ENCODE peak calls at places on chromosomes 12 and 14, in six cellular contexts. One of them, this sample, is unnamed.

GRCh38 chr12:116141110-116141832 is 136.2 kb downstream of the MED13L start:
- DNase-seq in IMR-90: no peak
- DNase-seq in Panc1: no peak
- DNase-seq in naive thymus-derived CD8-positive, alpha-beta T cell: peak
- DNase-seq in globus pallidus: no peak
- DNase-seq in uterus: no peak
- DNase-seq in this sample: no peak

GRCh38 chr14:96294246-96294645 is 38.2 kb downstream of the BDKRB1 start:
- DNase-seq in IMR-90: no peak
- DNase-seq in globus pallidus: no peak
- DNase-seq in uterus: no peak
- DNase-seq in Panc1: no peak
- DNase-seq in naive thymus-derived CD8-positive, alpha-beta T cell: no peak
- DNase-seq in this sample: no peak

GRCh38 chr12:97672870-97673269 is 210.3 kb downstream of the RMST start:
- DNase-seq in Panc1: no peak
- DNase-seq in naive thymus-derived CD8-positive, alpha-beta T cell: no peak
- DNase-seq in uterus: no peak
- DNase-seq in IMR-90: no peak
- DNase-seq in globus pallidus: no peak
- DNase-seq in this sample: no peak

GRCh38 chr12:2248087-2248900 is 195.5 kb downstream of the CACNA1C start:
- DNase-seq in globus pallidus: no peak
- DNase-seq in Panc1: no peak
- DNase-seq in IMR-90: peak
- DNase-seq in naive thymus-derived CD8-positive, alpha-beta T cell: no peak
- DNase-seq in uterus: no peak
- DNase-seq in this sample: peak

GRCh38 chr12:4810219-4810671 is 90.0 kb downstream of the GALNT8 start:
- DNase-seq in naive thymus-derived CD8-positive, alpha-beta T cell: no peak
- DNase-seq in Panc1: no peak
- DNase-seq in IMR-90: no peak
- DNase-seq in globus pallidus: no peak
- DNase-seq in uterus: no peak
- DNase-seq in this sample: no peak

GRCh38 chr12:93777249-93777648 is 100.1 kb downstream of the CRADD start:
- DNase-seq in uterus: no peak
- DNase-seq in globus pallidus: peak
- DNase-seq in IMR-90: peak
- DNase-seq in naive thymus-derived CD8-positive, alpha-beta T cell: no peak
- DNase-seq in Panc1: no peak
- DNase-seq in this sample: no peak

GRCh38 chr14:76647699-76648298 is 113.5 kb upstream of the VASH1 start:
- DNase-seq in Panc1: peak
- DNase-seq in uterus: no peak
- DNase-seq in globus pallidus: peak
- DNase-seq in naive thymus-derived CD8-positive, alpha-beta T cell: peak
- DNase-seq in IMR-90: peak
- DNase-seq in this sample: peak

GRCh38 chr14:103014466-103015319 is 42.7 kb downstream of the CDC42BPB start:
- DNase-seq in IMR-90: peak
- DNase-seq in uterus: no peak
- DNase-seq in naive thymus-derived CD8-positive, alpha-beta T cell: no peak
- DNase-seq in globus pallidus: no peak
- DNase-seq in Panc1: no peak
- DNase-seq in this sample: no peak

GRCh38 chr14:49637534-49638078 is 2.6 kb upstream of the DNAAF2 start:
- DNase-seq in globus pallidus: no peak
- DNase-seq in IMR-90: peak
- DNase-seq in uterus: no peak
- DNase-seq in Panc1: no peak
- DNase-seq in naive thymus-derived CD8-positive, alpha-beta T cell: no peak
- DNase-seq in this sample: no peak

GRCh38 chr14:85250369-85250768 is 279.6 kb upstream of the FLRT2 start:
- DNase-seq in Panc1: no peak
- DNase-seq in globus pallidus: no peak
- DNase-seq in naive thymus-derived CD8-positive, alpha-beta T cell: no peak
- DNase-seq in IMR-90: no peak
- DNase-seq in uterus: no peak
- DNase-seq in this sample: no peak

GRCh38 chr14:59925797-59926196 is 5.9 kb downstream of the LRRC9 start:
- DNase-seq in globus pallidus: no peak
- DNase-seq in Panc1: no peak
- DNase-seq in uterus: no peak
- DNase-seq in naive thymus-derived CD8-positive, alpha-beta T cell: no peak
- DNase-seq in IMR-90: no peak
- DNase-seq in this sample: no peak

GRCh38 chr12:113769322-113769721 is 196.8 kb downstream of the RBM19 start:
- DNase-seq in naive thymus-derived CD8-positive, alpha-beta T cell: no peak
- DNase-seq in Panc1: no peak
- DNase-seq in uterus: no peak
- DNase-seq in IMR-90: no peak
- DNase-seq in globus pallidus: no peak
- DNase-seq in this sample: no peak

GRCh38 chr14:95157987-95158712 is 821 bp upstream of the DICER1 start:
- DNase-seq in Panc1: no peak
- DNase-seq in globus pallidus: no peak
- DNase-seq in IMR-90: no peak
- DNase-seq in naive thymus-derived CD8-positive, alpha-beta T cell: peak
- DNase-seq in uterus: no peak
- DNase-seq in this sample: no peak

GRCh38 chr12:29732211-29732992 is 51.3 kb downstream of the TMTC1 start:
- DNase-seq in uterus: no peak
- DNase-seq in globus pallidus: no peak
- DNase-seq in Panc1: no peak
- DNase-seq in naive thymus-derived CD8-positive, alpha-beta T cell: no peak
- DNase-seq in IMR-90: no peak
- DNase-seq in this sample: no peak

GRCh38 chr12:3670083-3670620 is 82.8 kb downstream of the CRACR2A start:
- DNase-seq in Panc1: no peak
- DNase-seq in uterus: no peak
- DNase-seq in globus pallidus: no peak
- DNase-seq in naive thymus-derived CD8-positive, alpha-beta T cell: no peak
- DNase-seq in IMR-90: peak
- DNase-seq in this sample: no peak

GRCh38 chr12:52612431-52613290 is 5.7 kb downstream of the KRT73 start:
- DNase-seq in globus pallidus: no peak
- DNase-seq in Panc1: no peak
- DNase-seq in uterus: no peak
- DNase-seq in naive thymus-derived CD8-positive, alpha-beta T cell: peak
- DNase-seq in IMR-90: no peak
- DNase-seq in this sample: no peak

GRCh38 chr14:95265106-95266094 is 54.3 kb downstream of the CLMN start:
- DNase-seq in globus pallidus: no peak
- DNase-seq in naive thymus-derived CD8-positive, alpha-beta T cell: no peak
- DNase-seq in uterus: peak
- DNase-seq in IMR-90: peak
- DNase-seq in Panc1: peak
- DNase-seq in this sample: peak

GRCh38 chr14:47297374-47297773 is 378.0 kb downstream of the MDGA2 start:
- DNase-seq in IMR-90: no peak
- DNase-seq in Panc1: no peak
- DNase-seq in globus pallidus: no peak
- DNase-seq in naive thymus-derived CD8-positive, alpha-beta T cell: no peak
- DNase-seq in uterus: no peak
- DNase-seq in this sample: no peak

GRCh38 chr12:101441835-101442234 is 33.3 kb upstream of the SPIC start:
- DNase-seq in uterus: no peak
- DNase-seq in IMR-90: no peak
- DNase-seq in globus pallidus: no peak
- DNase-seq in naive thymus-derived CD8-positive, alpha-beta T cell: no peak
- DNase-seq in Panc1: no peak
- DNase-seq in this sample: no peak

GRCh38 chr12:102690267-102690666 is 209.9 kb upstream of the IGF1 start:
- DNase-seq in naive thymus-derived CD8-positive, alpha-beta T cell: no peak
- DNase-seq in Panc1: no peak
- DNase-seq in uterus: no peak
- DNase-seq in IMR-90: no peak
- DNase-seq in globus pallidus: peak
- DNase-seq in this sample: no peak

This sample was measured in skeletal muscle cell.